ENCODE peak calls at places on chromosomes 1 and 21, in five cellular contexts. H is stimulated activated CD4-positive, alpha-beta T cell treated with anti-CD3 and anti-CD28 coated beads, Interleukin-2, amount 100 ng/mL, for 24 hours; R is activated CD8-positive, alpha-beta memory T cell treated with anti-CD3 and anti-CD28 coated beads, Interleukin-2, amount 50 U/mL, for 4 hours; X is activated T-helper 1 cell treated with Interleukin-2 at 50 U/mL for 16 hours; L is type B pancreatic cell. I is an unnamed sample.
A peak's percentile ranks its signal among the peaks of the same experiment; 100 is the strongest.

GRCh38 chr1:182978158-182978853 is 25.3 kb upstream of the SHCBP1L start:
- DNase-seq in L (no peak), X (no peak), H (no peak), R (no peak), I (no peak)

GRCh38 chr1:43558346-43558841 is 27.7 kb downstream of the PTPRF start:
- DNase-seq in H (no peak), L (no peak), R (no peak), X (no peak), I (peak; percentile 73)

GRCh38 chr21:18493420-18493819 is 89.8 kb upstream of the TMPRSS15 start:
- DNase-seq in H (no peak), L (no peak), X (no peak), R (no peak), I (peak; percentile 14)

GRCh38 chr1:101178688-101179491 is 57.9 kb upstream of the S1PR1 start:
- DNase-seq in X (no peak), R (no peak), H (peak; percentile 31), L (no peak), I (no peak)

GRCh38 chr1:119779869-119780356 is 11.2 kb upstream of the HMGCS2 start:
- DNase-seq in H (no peak), X (no peak), R (no peak), L (no peak), I (no peak)

GRCh38 chr1:80657048-80657653 is 1143.6 kb upstream of the ADGRL2 start:
- DNase-seq in R (no peak), L (no peak), H (no peak), X (no peak), I (no peak)

GRCh38 chr1:244599937-244600350 is 53.0 kb upstream of the DESI2 start:
- DNase-seq in L (no peak), X (peak; percentile 3), R (peak; percentile 19), H (peak; percentile 50), I (no peak)

GRCh38 chr21:31117046-31117916 is 79.0 kb upstream of the KRTAP19-8 start:
- DNase-seq in H (no peak), L (no peak), R (no peak), X (no peak), I (no peak)

GRCh38 chr1:68571499-68571898 is 74.6 kb upstream of the DEPDC1 start:
- DNase-seq in L (no peak), X (no peak), R (no peak), H (no peak), I (no peak)

GRCh38 chr1:108043712-108044111 is 78.7 kb upstream of the VAV3 start:
- DNase-seq in L (no peak), H (no peak), R (no peak), X (no peak), I (no peak)

GRCh38 chr1:40583980-40584379 is 52.5 kb downstream of the ZNF684 start:
- DNase-seq in H (no peak), L (no peak), X (no peak), R (no peak), I (no peak)

GRCh38 chr1:1132928-1133750 is 17.2 kb upstream of the C1orf159 start:
- DNase-seq in H (no peak), L (no peak), R (no peak), X (no peak), I (no peak)

GRCh38 chr1:45314266-45314665 is 12.4 kb upstream of the HPDL start:
- DNase-seq in H (no peak), L (no peak), R (no peak), X (no peak), I (no peak)

GRCh38 chr1:87084247-87084836 is 169.9 kb downstream of the HS2ST1 start:
- DNase-seq in H (no peak), X (no peak), R (no peak), L (no peak), I (peak; percentile 8)

GRCh38 chr1:224116131-224116530 is 2.2 kb downstream of the FBXO28 start:
- DNase-seq in R (no peak), L (no peak), H (no peak), X (no peak), I (peak; percentile 20)

GRCh38 chr21:45913416-45913765 is 68.2 kb upstream of the COL6A1 start:
- DNase-seq in L (no peak), H (no peak), R (no peak), X (no peak), I (no peak)

GRCh38 chr21:15617968-15618367 is 111.8 kb upstream of the USP25 start:
- DNase-seq in L (no peak), R (no peak), X (no peak), H (no peak), I (peak; percentile 22)

GRCh38 chr1:62643283-62643682 is 44.9 kb downstream of the DOCK7 start:
- DNase-seq in R (no peak), H (no peak), L (no peak), X (no peak), I (no peak)

GRCh38 chr21:21963911-21964310 is 965.7 kb downstream of the NCAM2 start:
- DNase-seq in X (no peak), H (no peak), R (no peak), L (no peak), I (no peak)

GRCh38 chr1:157369808-157370521 is 182.3 kb downstream of the FCRL5 start:
- DNase-seq in H (peak; percentile 42), X (no peak), R (peak; percentile 20), L (no peak), I (peak; percentile 62)

GRCh38 chr21:41706678-41707077 is 60.2 kb downstream of the RIPK4 start:
- DNase-seq in R (no peak), H (peak; percentile 23), X (no peak), L (no peak), I (no peak)

GRCh38 chr1:212415107-212415841 is 588 bp upstream of the PACC1 start:
- DNase-seq in X (no peak), R (no peak), H (no peak), L (no peak), I (no peak)

GRCh38 chr1:76948846-76949245 is 81.6 kb downstream of the ST6GALNAC5 start:
- DNase-seq in X (no peak), L (no peak), R (no peak), H (no peak), I (no peak)

GRCh38 chr1:212157252-212157651 is 121.7 kb downstream of the DTL start:
- DNase-seq in L (no peak), X (no peak), R (no peak), H (no peak), I (peak; percentile 51)

GRCh38 chr1:208997726-208998312 is 585.7 kb upstream of the CAMK1G start:
- DNase-seq in L (no peak), R (no peak), H (no peak), X (no peak), I (peak; percentile 17)

GRCh38 chr1:111570781-111571181 is 48.8 kb upstream of the RAP1A start:
- DNase-seq in H (peak; percentile 39), L (no peak), R (peak; percentile 31), X (peak; percentile 5), I (peak; percentile 42)

GRCh38 chr1:39892611-39893595 is 8.8 kb downstream of the MYCL start:
- DNase-seq in L (no peak), H (no peak), R (no peak), X (no peak), I (peak; percentile 73)

GRCh38 chr1:174954686-174955669 is 44.8 kb upstream of the CACYBP start:
- DNase-seq in R (no peak), L (no peak), H (no peak), X (no peak), I (no peak)

I was measured in iPS-NIHi11.